ENCODE peak calls at places on chromosomes 1 and 21, in five cellular contexts. D, G, R, K and I are unnamed samples.

GRCh38 chr1:236457775-236458174 is 63.7 kb downstream of the EDARADD start:
- DNase-seq in R (no peak), K (no peak), G (no peak), D (no peak), I (no peak)

GRCh38 chr1:96727860-96728259 is 6.3 kb downstream of the PTBP2 start:
- DNase-seq in D (no peak), K (no peak), R (no peak), G (no peak), I (no peak)

GRCh38 chr1:58837886-58838285 is 54.0 kb upstream of the JUN start:
- DNase-seq in R (no peak), K (no peak), D (no peak), G (no peak), I (no peak)

GRCh38 chr1:10888289-10888688 is 91.8 kb upstream of the CASZ1 start:
- DNase-seq in K (peak), D (peak), R (no peak), G (no peak), I (peak)

GRCh38 chr1:205505076-205505729 is 734 bp downstream of the CDK18 start:
- DNase-seq in G (no peak), K (no peak), R (no peak), D (peak), I (peak)

GRCh38 chr1:53781654-53782053 is 42.7 kb upstream of the GLIS1 start:
- DNase-seq in G (peak), D (no peak), R (no peak), K (no peak), I (no peak)

GRCh38 chr1:170671629-170671963 is 7.7 kb downstream of the PRRX1 start:
- DNase-seq in R (no peak), D (no peak), G (no peak), K (no peak), I (no peak)

GRCh38 chr1:193661385-193661784 is 475.0 kb upstream of the B3GALT2 start:
- DNase-seq in R (no peak), G (no peak), K (no peak), D (no peak), I (no peak)

GRCh38 chr1:41003640-41004220 is 17.8 kb downstream of the SLFNL1 start:
- DNase-seq in G (peak), R (peak), D (no peak), K (peak), I (no peak)

GRCh38 chr1:47507921-47508894 is 70.4 kb downstream of the FOXD2 start:
- DNase-seq in K (peak), R (no peak), D (peak), G (no peak), I (peak)

GRCh38 chr1:71668059-71668458 is 587.2 kb upstream of the ZRANB2 start:
- DNase-seq in G (no peak), K (no peak), D (no peak), R (no peak), I (no peak)

GRCh38 chr1:38835230-38835827 is 24.2 kb downstream of the RRAGC start:
- DNase-seq in G (peak), D (peak), R (peak), K (peak), I (peak)

GRCh38 chr1:40630488-40631223 is 34.8 kb downstream of the RIMS3 start:
- DNase-seq in G (peak), R (no peak), D (peak), K (peak), I (peak)

GRCh38 chr1:230385930-230386329 is 40.2 kb downstream of the PGBD5 start:
- DNase-seq in R (no peak), K (no peak), G (no peak), D (no peak), I (no peak)

GRCh38 chr1:211843507-211844298 is 13.1 kb upstream of the LPGAT1 start:
- DNase-seq in D (no peak), G (no peak), R (no peak), K (no peak), I (no peak)

GRCh38 chr1:81142099-81142776 is 658.5 kb upstream of the ADGRL2 start:
- DNase-seq in D (no peak), R (no peak), K (no peak), G (peak), I (no peak)

GRCh38 chr1:115833806-115834205 is 7.1 kb downstream of the NHLH2 start:
- DNase-seq in K (no peak), R (no peak), G (no peak), D (peak), I (no peak)

GRCh38 chr1:206924549-206925115 is 2.9 kb upstream of the FCMR start:
- DNase-seq in K (no peak), G (no peak), R (no peak), D (no peak), I (no peak)

GRCh38 chr1:117695796-117696505 is 90.1 kb downstream of the TENT5C start:
- DNase-seq in D (peak), R (peak), K (no peak), G (peak), I (no peak)

GRCh38 chr1:225651872-225652725 is 824 bp downstream of the ENAH start:
- DNase-seq in D (no peak), G (no peak), K (peak), R (no peak), I (peak)

GRCh38 chr1:9881838-9882249 is 28.2 kb downstream of the CTNNBIP1 start:
- DNase-seq in D (no peak), R (peak), K (no peak), G (peak), I (no peak)

GRCh38 chr1:185861630-185862029 is 127.4 kb downstream of the HMCN1 start:
- DNase-seq in G (peak), K (no peak), R (no peak), D (no peak), I (no peak)

GRCh38 chr1:207876129-207876528 is 34.8 kb downstream of the CD34 start:
- DNase-seq in G (no peak), D (no peak), K (no peak), R (no peak), I (peak)

GRCh38 chr21:45104560-45104959 is 30.2 kb downstream of the ADARB1 start:
- DNase-seq in G (no peak), R (no peak), K (peak), D (no peak), I (no peak)

GRCh38 chr21:31616216-31616615 is 43.3 kb upstream of the SOD1 start:
- DNase-seq in R (no peak), G (no peak), D (no peak), K (no peak), I (no peak)

GRCh38 chr1:151759241-151759640 is 4.1 kb downstream of the MRPL9 start:
- DNase-seq in G (no peak), D (no peak), K (no peak), R (no peak), I (no peak)

GRCh38 chr1:213148905-213149304 is 97.9 kb downstream of the RPS6KC1 start:
- DNase-seq in D (no peak), R (no peak), K (no peak), G (no peak), I (no peak)

GRCh38 chr1:81758213-81758612 is 42.5 kb upstream of the ADGRL2 start:
- DNase-seq in K (no peak), D (no peak), G (no peak), R (no peak), I (no peak)

GRCh38 chr1:151061012-151061401 is 810 bp downstream of the MLLT11 start:
- DNase-seq in D (no peak), K (peak), R (no peak), G (no peak), I (no peak)

GRCh38 chr1:81073580-81073979 is 727.2 kb upstream of the ADGRL2 start:
- DNase-seq in R (no peak), D (no peak), K (no peak), G (no peak), I (no peak)

GRCh38 chr1:39900662-39901485 is 843 bp downstream of the MYCL start:
- DNase-seq in K (peak), R (no peak), G (no peak), D (peak), I (peak)

GRCh38 chr1:109468903-109469302 is 2.6 kb downstream of the SYPL2 start:
- DNase-seq in R (no peak), G (no peak), K (no peak), D (no peak), I (no peak)

GRCh38 chr1:109466100-109466439 is 276 bp upstream of the SYPL2 start:
- DNase-seq in D (no peak), R (no peak), K (no peak), G (no peak), I (no peak)

GRCh38 chr1:109467301-109467777 is 993 bp downstream of the SYPL2 start:
- DNase-seq in K (no peak), D (peak), R (no peak), G (no peak), I (peak)

GRCh38 chr1:109470245-109470644 is 3.9 kb downstream of the SYPL2 start:
- DNase-seq in R (no peak), G (no peak), D (no peak), K (no peak), I (no peak)

GRCh38 chr1:109466440-109467300 is at the start of gene SYPL2:
- DNase-seq in R (no peak), K (peak), G (no peak), D (peak), I (peak)
- TF ChIP-seq CTCF in R (no peak), K (no peak), G (no peak), D (no peak), I (no peak)

DNA sequence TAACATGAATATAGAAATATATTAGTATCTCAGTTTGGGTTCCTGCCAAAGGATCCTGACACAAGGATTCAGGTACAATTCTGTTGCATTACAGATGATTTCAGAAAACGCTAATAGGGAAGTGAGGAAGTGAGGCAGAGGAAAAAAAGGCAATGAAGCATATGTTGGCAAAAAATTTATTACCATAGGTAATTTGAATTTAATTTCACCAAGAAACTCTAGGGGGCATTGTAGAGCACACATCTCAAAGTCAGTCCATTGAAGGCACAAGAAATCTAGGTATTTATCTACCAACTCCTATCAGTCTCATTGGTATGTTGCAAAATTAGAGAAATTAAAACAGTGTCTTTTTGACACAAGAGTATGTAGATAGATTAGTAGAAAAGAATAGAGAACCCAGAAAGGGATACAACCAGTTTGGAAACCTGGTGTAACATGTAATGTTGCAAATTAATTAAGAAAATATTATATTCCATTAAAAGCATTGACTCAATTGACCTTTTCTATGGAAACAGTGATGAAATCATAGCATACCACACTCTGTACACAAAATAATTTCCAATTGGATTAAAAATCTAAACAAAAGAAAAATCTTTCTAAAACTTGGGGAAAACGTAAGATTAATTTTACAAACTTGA is 104.9 kb upstream of the SNX7 start:
- DNase-seq in K (no peak), G (no peak), R (no peak), D (no peak), I (no peak)
- TF ChIP-seq CTCF in K (peak), G (peak), R (peak), D (peak), I (peak)

GRCh38 chr1:25757151-25757845 is 42.7 kb upstream of the SELENON start:
- DNase-seq in K (no peak), R (no peak), G (no peak), D (no peak), I (no peak)

GRCh38 chr1:25760871-25761270 is 39.1 kb upstream of the SELENON start:
- DNase-seq in R (no peak), K (peak), G (no peak), D (no peak), I (no peak)

GRCh38 chr1:25757846-25758185 is 42.2 kb upstream of the SELENON start:
- DNase-seq in K (no peak), R (no peak), D (no peak), G (no peak), I (no peak)

GRCh38 chr1:25760122-25760719 is 39.8 kb upstream of the SELENON start:
- DNase-seq in D (no peak), R (no peak), G (no peak), K (no peak), I (no peak)

GRCh38 chr1:25758466-25759070 is 41.4 kb upstream of the SELENON start:
- DNase-seq in R (no peak), K (no peak), D (no peak), G (no peak), I (no peak)
- TF ChIP-seq CTCF in R (no peak), K (no peak), D (peak), G (no peak), I (no peak)

GRCh38 chr1:85244271-85245053 is 15.0 kb downstream of the C1orf52 start:
- DNase-seq in R (no peak), D (no peak), K (no peak), G (no peak), I (no peak)

GRCh38 chr1:85243336-85243735 is 16.1 kb downstream of the C1orf52 start:
- DNase-seq in R (peak), K (no peak), G (no peak), D (no peak), I (no peak)

GRCh38 chr1:85240174-85240601 is 19.3 kb downstream of the C1orf52 start:
- DNase-seq in K (no peak), R (no peak), D (peak), G (no peak), I (no peak)

GRCh38 chr1:85237613-85238012 is 21.8 kb downstream of the C1orf52 start:
- DNase-seq in D (no peak), R (no peak), K (no peak), G (no peak), I (no peak)

DNA sequence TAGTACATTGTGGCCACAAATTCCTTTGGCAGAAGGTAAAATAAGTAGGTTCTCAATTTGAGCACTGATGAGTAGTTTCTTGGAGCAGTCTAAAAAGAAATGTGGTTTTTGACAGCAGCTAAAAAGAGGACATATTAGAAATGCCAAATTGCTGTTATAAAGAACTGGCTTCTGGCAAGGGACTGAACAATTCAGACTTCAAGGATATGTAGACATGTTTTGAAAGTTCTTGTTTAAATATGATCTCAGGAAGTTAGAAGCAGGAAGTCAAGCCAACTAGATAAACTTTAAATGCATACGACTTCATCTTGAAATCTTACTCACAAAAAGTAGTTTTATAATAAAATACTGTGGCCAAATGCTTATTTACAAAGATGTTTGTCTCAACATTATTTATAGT is 18.8 kb downstream of the C1orf52 start:
- DNase-seq in D (no peak), K (no peak), G (no peak), R (no peak), I (no peak)
- TF ChIP-seq CTCF in D (no peak), K (no peak), G (no peak), R (no peak), I (no peak)

DNA sequence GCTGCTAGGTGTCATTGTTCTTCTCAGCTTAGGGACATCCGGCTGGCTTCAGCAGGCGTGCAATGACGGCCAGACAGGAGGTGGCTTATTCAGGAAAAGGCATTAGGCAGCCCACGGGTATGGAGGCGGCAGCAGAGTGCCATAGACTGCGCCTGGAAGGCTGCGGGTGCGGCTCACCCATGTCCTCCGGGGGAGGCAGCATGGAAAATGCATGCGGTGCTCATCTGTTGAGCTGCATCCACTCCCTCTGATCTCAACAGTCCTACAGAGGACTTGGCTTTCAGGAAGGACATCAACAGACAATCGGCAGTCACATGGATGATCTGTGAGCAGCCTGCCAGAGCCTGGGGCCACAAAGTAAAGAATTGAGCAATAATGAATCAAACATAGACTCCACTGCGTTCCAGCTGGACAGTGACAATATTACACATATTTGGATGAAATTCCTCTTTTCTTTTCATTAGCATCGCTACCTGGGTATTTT is 42.9 kb downstream of the UMODL1 start:
- DNase-seq in K (no peak), D (no peak), G (no peak), R (no peak), I (no peak)
- TF ChIP-seq CTCF in K (peak), D (no peak), G (no peak), R (peak), I (no peak)

GRCh38 chr1:157307491-157307890 is 169.3 kb upstream of the ETV3 start:
- DNase-seq in K (no peak), D (peak), R (no peak), G (no peak), I (no peak)
- TF ChIP-seq CTCF in K (no peak), D (no peak), R (no peak), G (no peak), I (no peak)

GRCh38 chr1:216111842-216112241 is 311.4 kb downstream of the USH2A start:
- DNase-seq in D (no peak), G (no peak), R (no peak), K (no peak), I (no peak)
- TF ChIP-seq CTCF in D (no peak), G (peak), R (peak), K (peak), I (no peak)

GRCh38 chr1:66685670-66686069 is 66.6 kb upstream of the DYNLT5 start:
- DNase-seq in D (no peak), R (no peak), K (no peak), G (no peak), I (no peak)
- TF ChIP-seq CTCF in D (no peak), R (no peak), K (no peak), G (no peak), I (no peak)

GRCh38 chr1:45359882-45360513 is 19.8 kb upstream of the MUTYH start:
- DNase-seq in G (peak), D (no peak), R (peak), K (peak), I (no peak)
- TF ChIP-seq CTCF in G (peak), D (peak), R (peak), K (peak), I (peak)

DNA sequence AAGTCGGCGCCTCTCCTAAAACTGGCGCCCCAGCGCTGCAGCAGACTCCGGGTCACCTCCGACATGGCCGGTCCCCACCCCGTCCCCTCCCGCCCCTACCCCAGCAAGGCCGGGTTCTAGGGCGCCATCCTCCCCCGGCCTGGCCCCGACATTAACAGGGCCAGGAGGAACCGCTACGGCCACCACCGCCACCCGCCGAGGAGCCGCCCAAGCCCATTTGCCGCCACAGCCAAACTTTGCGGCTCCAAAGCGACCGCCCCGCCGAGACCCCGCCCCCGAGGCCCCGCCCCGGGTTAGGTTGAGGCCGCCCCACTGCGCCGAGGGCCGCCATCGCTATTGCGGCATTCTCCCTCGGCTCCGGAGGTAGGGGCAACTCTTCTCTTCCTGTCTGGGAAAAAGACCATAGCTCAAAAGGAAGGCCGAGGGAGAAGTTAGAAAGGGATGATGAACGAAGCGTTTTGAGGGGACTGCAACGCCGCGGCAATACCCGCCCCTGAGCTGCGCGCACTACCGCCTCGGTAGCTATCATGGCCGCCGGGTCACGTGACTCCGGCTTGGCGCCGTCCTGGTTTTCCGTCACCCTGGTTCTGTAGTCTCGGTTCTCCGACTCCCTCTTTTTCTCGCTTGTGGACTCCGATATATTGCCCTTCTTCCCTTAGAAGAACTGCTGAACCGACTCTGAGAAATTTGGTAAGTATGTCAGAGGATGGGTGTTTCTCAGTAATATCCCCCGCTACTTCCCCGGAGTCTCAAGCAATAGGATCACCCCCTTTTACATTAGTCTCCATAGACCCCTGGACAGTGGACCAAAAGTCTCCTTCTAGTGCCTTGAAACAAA is at the start of the genes AIDA and BROX:
- DNase-seq in K (peak), R (peak), G (peak), D (peak), I (peak)
- TF ChIP-seq CTCF in K (no peak), R (no peak), G (no peak), D (no peak), I (no peak)